ENCODE peak calls at places on chromosomes 4 and X, in seven cellular contexts. One of them, this sample, is unnamed.

GRCh38 chr4:105471566-105472176 is 2.2 kb downstream of the PPA2 start:
- DNase-seq in AG09319: peak; percentile 43
- DNase-seq in dorsolateral prefrontal cortex: peak; percentile 57
- DNase-seq in substantia nigra: peak; percentile 2
- DNase-seq in IMR-90: peak; percentile 79
- DNase-seq in GM04503: no peak
- DNase-seq in lower leg skin: peak; percentile 86
- DNase-seq in this sample: peak; percentile 72

GRCh38 chrX:1169198-1169597 is 43.3 kb downstream of the CRLF2 start:
- DNase-seq in lower leg skin: no peak
- DNase-seq in GM04503: no peak
- DNase-seq in substantia nigra: no peak
- DNase-seq in dorsolateral prefrontal cortex: no peak
- DNase-seq in AG09319: no peak
- DNase-seq in IMR-90: no peak
- DNase-seq in this sample: no peak

GRCh38 chrX:154727418-154728323 is 23.2 kb downstream of the GAB3 start:
- DNase-seq in substantia nigra: no peak
- DNase-seq in IMR-90: peak; percentile 77
- DNase-seq in lower leg skin: peak; percentile 90
- DNase-seq in dorsolateral prefrontal cortex: no peak
- DNase-seq in AG09319: no peak
- DNase-seq in GM04503: no peak
- DNase-seq in this sample: no peak

GRCh38 chr4:22688236-22688635 is 4.5 kb upstream of the GBA3 start:
- DNase-seq in IMR-90: no peak
- DNase-seq in AG09319: no peak
- DNase-seq in substantia nigra: no peak
- DNase-seq in dorsolateral prefrontal cortex: no peak
- DNase-seq in GM04503: no peak
- DNase-seq in lower leg skin: no peak
- DNase-seq in this sample: no peak

GRCh38 chr4:121829511-121829910 is 5.8 kb upstream of the CCNA2 start:
- DNase-seq in GM04503: no peak
- DNase-seq in lower leg skin: no peak
- DNase-seq in IMR-90: peak; percentile 38
- DNase-seq in substantia nigra: no peak
- DNase-seq in dorsolateral prefrontal cortex: no peak
- DNase-seq in AG09319: no peak
- DNase-seq in this sample: no peak

GRCh38 chrX:123859409-123859827 is 435 bp upstream of the XIAP start:
- DNase-seq in lower leg skin: peak; percentile 92
- DNase-seq in substantia nigra: peak; percentile 71
- DNase-seq in AG09319: no peak
- DNase-seq in IMR-90: no peak
- DNase-seq in GM04503: no peak
- DNase-seq in dorsolateral prefrontal cortex: peak; percentile 74
- DNase-seq in this sample: no peak

GRCh38 chrX:126063984-126064383 is 102.1 kb downstream of the DCAF12L2 start:
- DNase-seq in substantia nigra: no peak
- DNase-seq in GM04503: no peak
- DNase-seq in lower leg skin: no peak
- DNase-seq in IMR-90: no peak
- DNase-seq in AG09319: no peak
- DNase-seq in dorsolateral prefrontal cortex: no peak
- DNase-seq in this sample: no peak

GRCh38 chr4:165079476-165079875 is 25.8 kb downstream of the TRIM75 start:
- DNase-seq in lower leg skin: no peak
- DNase-seq in dorsolateral prefrontal cortex: no peak
- DNase-seq in GM04503: no peak
- DNase-seq in AG09319: no peak
- DNase-seq in substantia nigra: no peak
- DNase-seq in IMR-90: peak; percentile 44
- DNase-seq in this sample: no peak

GRCh38 chr4:93996895-93997294 is 168.3 kb downstream of the ATOH1 start:
- DNase-seq in GM04503: no peak
- DNase-seq in IMR-90: no peak
- DNase-seq in dorsolateral prefrontal cortex: no peak
- DNase-seq in substantia nigra: no peak
- DNase-seq in AG09319: no peak
- DNase-seq in lower leg skin: no peak
- DNase-seq in this sample: no peak

GRCh38 chr4:88027611-88028608 is 20.5 kb downstream of the PKD2 start:
- DNase-seq in GM04503: peak; percentile 85
- DNase-seq in dorsolateral prefrontal cortex: no peak
- DNase-seq in AG09319: peak; percentile 68
- DNase-seq in IMR-90: peak; percentile 95
- DNase-seq in substantia nigra: no peak
- DNase-seq in lower leg skin: no peak
- DNase-seq in this sample: peak; percentile 73

GRCh38 chrX:53831662-53832635 is 145.4 kb upstream of the HUWE1 start:
- DNase-seq in AG09319: no peak
- DNase-seq in lower leg skin: peak; percentile 65
- DNase-seq in dorsolateral prefrontal cortex: no peak
- DNase-seq in substantia nigra: no peak
- DNase-seq in GM04503: no peak
- DNase-seq in IMR-90: peak; percentile 7
- DNase-seq in this sample: peak; percentile 4

This sample was measured in fibroblast of the conjunctiva.